ENCODE peak calls at places on chromosomes 4 and X, in nine cellular contexts. H is suprapubic skin; R is fibroblast of lung; Z is upper lobe of left lung; C is body of pancreas; M is small intestine; X is MM.1S; F is CD4-positive, alpha-beta T cell; S is OCI-LY7. A is an unnamed sample. For H3K9me3, the result is how much of the 10 kb centered on the place peaks cover.

GRCh38 chrX:2576793-2577192 is 76.0 kb upstream of the DHRSX start:
- DNase-seq in H (no peak), R (no peak), Z (no peak), C (no peak), M (no peak), X (no peak), F (no peak), S (no peak), A (no peak)

GRCh38 chr4:48780867-48781219 is 764 bp upstream of the FRYL start:
- DNase-seq in H (peak), R (peak), Z (no peak), C (peak), M (peak), X (peak), F (peak), S (peak), A (no peak)

GRCh38 chr4:154854362-154854761 is 73.3 kb downstream of the RBM46 start:
- DNase-seq in H (no peak), R (peak), Z (no peak), C (no peak), M (no peak), X (peak), F (no peak), S (no peak), A (no peak)

GRCh38 chr4:80233390-80233789 is 33.1 kb upstream of the FGF5 start:
- DNase-seq in H (no peak), R (no peak), Z (no peak), C (no peak), M (no peak), X (no peak), F (no peak), S (no peak), A (no peak)

GRCh38 chrX:9466711-9467110 is 1.9 kb downstream of the TBL1X start:
- DNase-seq in H (no peak), R (no peak), Z (no peak), C (no peak), M (no peak), X (peak), F (no peak), S (no peak), A (no peak)

GRCh38 chr4:171067422-171067821 is 745.8 kb upstream of the GALNTL6 start:
- DNase-seq in H (no peak), R (no peak), Z (no peak), C (no peak), M (no peak), X (peak), F (no peak), S (no peak), A (no peak)

GRCh38 chr4:110165382-110166285 is 32.8 kb downstream of the ELOVL6 start:
- DNase-seq in H (no peak), R (peak), Z (no peak), C (no peak), M (peak), X (peak), F (peak), S (peak), A (peak)

GRCh38 chr4:1463927-1464540 is 57.8 kb upstream of the NKX1-1 start:
- DNase-seq in H (no peak), R (no peak), Z (no peak), C (no peak), M (no peak), X (no peak), F (no peak), S (no peak), A (no peak)

GRCh38 chr4:140718240-140718639 is 37.9 kb downstream of the TBC1D9 start:
- DNase-seq in H (no peak), R (peak), Z (no peak), C (no peak), M (no peak), X (no peak), F (no peak), S (no peak), A (no peak)

GRCh38 chrX:68249904-68250303 is 183.4 kb downstream of the OPHN1 start:
- DNase-seq in H (no peak), R (no peak), Z (no peak), C (no peak), M (no peak), X (no peak), F (no peak), S (no peak), A (no peak)

GRCh38 chr4:2212831-2213230 is 29.1 kb downstream of the HAUS3 start:
- DNase-seq in H (no peak), R (no peak), Z (no peak), C (no peak), M (no peak), X (no peak), F (no peak), S (no peak), A (no peak)

GRCh38 chr4:66178901-66179300 is 508.6 kb upstream of the EPHA5 start:
- DNase-seq in H (no peak), R (no peak), Z (no peak), C (no peak), M (no peak), X (no peak), F (no peak), S (no peak), A (no peak)

GRCh38 chr4:41506071-41506470 is 31.9 kb upstream of the LIMCH1 start:
- DNase-seq in H (no peak), R (peak), Z (no peak), C (no peak), M (no peak), X (no peak), F (no peak), S (no peak), A (no peak)

GRCh38 chrX:123965712-123966111 is 4.2 kb downstream of the STAG2 start:
- DNase-seq in H (no peak), R (no peak), Z (no peak), C (no peak), M (no peak), X (no peak), F (no peak), S (no peak), A (no peak)
- H3K9me3 ChIP-seq in H (under half), R (under half), Z (under half), C (under half), M (under half), X (under half), F (under half), S (under half), A (under half)

GRCh38 chr4:83381173-83381572 is 46.5 kb upstream of the HPSE start:
- DNase-seq in H (no peak), R (no peak), Z (no peak), C (no peak), M (no peak), X (no peak), F (no peak), S (no peak), A (no peak)

GRCh38 chr4:83378426-83378825 is 43.8 kb upstream of the HPSE start:
- DNase-seq in H (no peak), R (no peak), Z (no peak), C (no peak), M (no peak), X (no peak), F (no peak), S (peak), A (no peak)
- H3K9me3 ChIP-seq in H (under half), R (under half), Z (under half), C (under half), M (under half), X (under half), F (under half), S (under half), A (under half)

GRCh38 chr4:20944451-20944850 is 244.2 kb downstream of the PACRGL start:
- DNase-seq in H (no peak), R (no peak), Z (no peak), C (peak), M (no peak), X (no peak), F (no peak), S (no peak), A (no peak)
- H3K9me3 ChIP-seq in H (under half), R (under half), Z (under half), C (under half), M (under half), X (under half), F (under half), S (under half), A (under half)

GRCh38 chr4:33714971-33715370 is 2529.3 kb downstream of the ARAP2 start:
- DNase-seq in H (no peak), R (no peak), Z (no peak), C (no peak), M (no peak), X (no peak), F (no peak), S (no peak), A (no peak)
- H3K9me3 ChIP-seq in H (under half), R (under half), Z (under half), C (under half), M (under half), X (under half), F (under half), S (under half), A (under half)

GRCh38 chrX:45472968-45473367 is 272.3 kb upstream of the DIPK2B start:
- DNase-seq in H (no peak), R (peak), Z (no peak), C (no peak), M (no peak), X (no peak), F (no peak), S (no peak), A (no peak)
- H3K9me3 ChIP-seq in H (under half), R (under half), Z (under half), C (under half), M (under half), X (under half), F (under half), S (under half), A (under half)

GRCh38 chr4:164304240-164304639 is 449.7 kb upstream of the SMIM31 start:
- DNase-seq in H (no peak), R (no peak), Z (no peak), C (no peak), M (no peak), X (no peak), F (no peak), S (no peak), A (no peak)

GRCh38 chr4:164307262-164307661 is 446.7 kb upstream of the SMIM31 start:
- DNase-seq in H (no peak), R (no peak), Z (no peak), C (no peak), M (no peak), X (no peak), F (no peak), S (no peak), A (no peak)

GRCh38 chr4:164304861-164305260 is 449.1 kb upstream of the SMIM31 start:
- DNase-seq in H (no peak), R (no peak), Z (no peak), C (no peak), M (no peak), X (no peak), F (no peak), S (no peak), A (no peak)

GRCh38 chr4:164301430-164301829 is 452.5 kb upstream of the SMIM31 start:
- DNase-seq in H (no peak), R (no peak), Z (no peak), C (no peak), M (no peak), X (no peak), F (no peak), S (no peak), A (no peak)
- H3K9me3 ChIP-seq in H (under half), R (under half), Z (under half), C (under half), M (under half), X (under half), F (under half), S (under half), A (under half)

GRCh38 chrX:77087529-77088169 is 359.5 kb upstream of the FGF16 start:
- DNase-seq in H (no peak), R (peak), Z (no peak), C (peak), M (peak), X (no peak), F (no peak), S (no peak), A (no peak)
- H3K9me3 ChIP-seq in H (under half), R (under half), Z (under half), C (under half), M (under half), X (under half), F (under half), S (under half), A (under half)

GRCh38 chr4:186203391-186203802 is 12.0 kb downstream of the CYP4V2 start:
- DNase-seq in H (no peak), R (peak), Z (no peak), C (no peak), M (no peak), X (peak), F (no peak), S (no peak), A (no peak)

GRCh38 chr4:186204103-186204559 is 12.8 kb downstream of the CYP4V2 start:
- DNase-seq in H (peak), R (peak), Z (no peak), C (no peak), M (peak), X (peak), F (peak), S (no peak), A (peak)

GRCh38 chr4:186201535-186202230 is 10.3 kb downstream of the CYP4V2 start:
- DNase-seq in H (no peak), R (peak), Z (peak), C (peak), M (peak), X (peak), F (peak), S (peak), A (peak)

GRCh38 chr4:186202490-186203140 is 11.2 kb downstream of the CYP4V2 start:
- DNase-seq in H (no peak), R (no peak), Z (no peak), C (no peak), M (no peak), X (no peak), F (no peak), S (no peak), A (no peak)

GRCh38 chr4:186204611-186205144 is 13.3 kb downstream of the CYP4V2 start:
- DNase-seq in H (no peak), R (no peak), Z (no peak), C (no peak), M (peak), X (no peak), F (no peak), S (no peak), A (no peak)
- H3K9me3 ChIP-seq in H (under half), R (under half), Z (under half), C (under half), M (under half), X (under half), F (under half), S (under half), A (under half)